ENCODE peak calls at places on chromosome 13, in eight cellular contexts. L, Z, Y, A, S, W, B and T are unnamed samples.

GRCh38 chr13:106210327-106210726 is 325.1 kb downstream of the EFNB2 start:
- DNase-seq in Z (no peak), L (no peak), W (no peak), S (no peak), A (no peak), Y (no peak), B (no peak), T (no peak)

GRCh38 chr13:48944221-48944620 is 31.5 kb upstream of the FNDC3A start:
- DNase-seq in L (no peak), W (no peak), B (no peak), Z (no peak), S (no peak), Y (no peak), A (no peak), T (no peak)

GRCh38 chr13:50831510-50831909 is 12.0 kb downstream of the DLEU7 start:
- DNase-seq in S (no peak), W (no peak), Z (no peak), Y (no peak), L (no peak), B (no peak), A (no peak), T (no peak)

GRCh38 chr13:64684108-64684507 is 2546.0 kb downstream of the PCDH9 start:
- DNase-seq in S (no peak), B (no peak), W (no peak), Y (no peak), A (no peak), Z (no peak), L (no peak), T (no peak)

GRCh38 chr13:77429320-77430142 is 102.6 kb upstream of the MYCBP2 start:
- DNase-seq in Z (no peak), B (no peak), Y (peak), W (no peak), L (no peak), S (no peak), A (no peak), T (no peak)

GRCh38 chr13:53250272-53250875 is 221.8 kb downstream of the OLFM4 start:
- DNase-seq in S (no peak), A (no peak), B (peak), Z (no peak), L (peak), Y (no peak), W (no peak), T (no peak)

GRCh38 chr13:73416093-73416492 is 357.3 kb downstream of the KLF5 start:
- DNase-seq in L (no peak), S (no peak), B (no peak), Y (no peak), Z (no peak), W (no peak), A (no peak), T (no peak)

GRCh38 chr13:108917581-108917980 is 288.2 kb downstream of the MYO16 start:
- DNase-seq in L (no peak), S (no peak), Z (no peak), B (no peak), W (no peak), A (no peak), Y (no peak), T (no peak)

GRCh38 chr13:54593504-54593903 is 1564.9 kb downstream of the OLFM4 start:
- DNase-seq in Y (no peak), S (no peak), A (no peak), Z (no peak), L (no peak), B (no peak), W (peak), T (no peak)

GRCh38 chr13:34578917-34579316 is 363.2 kb upstream of the NBEA start:
- DNase-seq in L (no peak), W (no peak), S (no peak), Z (no peak), Y (no peak), B (no peak), A (no peak), T (no peak)

GRCh38 chr13:114124921-114125320 is 7.5 kb downstream of the RASA3 start:
- DNase-seq in Y (peak), S (no peak), L (no peak), W (no peak), A (peak), B (no peak), Z (no peak), T (peak)

GRCh38 chr13:82480415-82480814 is 1401.9 kb downstream of the SLITRK1 start:
- DNase-seq in L (peak), Z (no peak), Y (no peak), A (no peak), W (no peak), S (no peak), B (no peak), T (no peak)

GRCh38 chr13:57629391-57629804 is 2.1 kb upstream of the PCDH17 start:
- DNase-seq in Z (no peak), B (no peak), L (no peak), S (no peak), W (peak), Y (no peak), A (no peak), T (no peak)

GRCh38 chr13:105063676-105064075 is 1471.8 kb downstream of the EFNB2 start:
- DNase-seq in Z (no peak), Y (no peak), B (no peak), S (no peak), A (no peak), W (no peak), L (no peak), T (no peak)

GRCh38 chr13:45907501-45907900 is 55.9 kb upstream of the SIAH3 start:
- DNase-seq in Z (no peak), L (no peak), S (no peak), Y (no peak), W (no peak), A (no peak), B (no peak), T (no peak)

GRCh38 chr13:111963031-111963430 is 103.9 kb upstream of the SOX1 start:
- DNase-seq in L (no peak), A (no peak), W (no peak), Z (no peak), Y (no peak), S (no peak), B (no peak), T (no peak)

GRCh38 chr13:112392719-112393118 is 16.6 kb downstream of the SPACA7 start:
- DNase-seq in L (no peak), B (no peak), Z (no peak), S (no peak), W (no peak), Y (no peak), A (no peak), T (no peak)

GRCh38 chr13:29703421-29703820 is 107.9 kb upstream of the SLC7A1 start:
- DNase-seq in Y (no peak), L (no peak), A (no peak), S (no peak), B (no peak), W (no peak), Z (no peak), T (no peak)

GRCh38 chr13:32107474-32107873 is 75.9 kb downstream of the FRY start:
- DNase-seq in L (no peak), W (no peak), Z (no peak), S (no peak), A (no peak), B (no peak), Y (no peak), T (no peak)

GRCh38 chr13:77470986-77471385 is 64.5 kb upstream of the SCEL start:
- DNase-seq in A (no peak), B (no peak), Z (no peak), L (no peak), W (no peak), S (no peak), Y (no peak), T (no peak)

GRCh38 chr13:87810391-87810801 is 139.2 kb downstream of the SLITRK5 start:
- DNase-seq in A (no peak), L (no peak), Z (no peak), Y (no peak), S (no peak), W (no peak), B (no peak), T (no peak)

GRCh38 chr13:22505489-22505888 is 675.3 kb upstream of the SGCG start:
- DNase-seq in B (no peak), Y (no peak), S (no peak), Z (no peak), W (no peak), L (no peak), A (no peak), T (no peak)

GRCh38 chr13:33794576-33794975 is 23.4 kb upstream of the RFC3 start:
- DNase-seq in B (no peak), S (no peak), A (no peak), Z (no peak), W (no peak), Y (no peak), L (no peak), T (no peak)

GRCh38 chr13:97849305-97849704 is 104.2 kb upstream of the IPO5 start:
- DNase-seq in Y (no peak), A (no peak), Z (no peak), B (no peak), S (no peak), W (no peak), L (no peak), T (no peak)

GRCh38 chr13:64778002-64778401 is 2452.1 kb downstream of the PCDH9 start:
- DNase-seq in A (no peak), B (no peak), W (no peak), Y (no peak), S (no peak), Z (no peak), L (no peak), T (no peak)

GRCh38 chr13:105972811-105973590 is 562.5 kb downstream of the EFNB2 start:
- DNase-seq in L (no peak), W (no peak), S (no peak), B (no peak), A (no peak), Y (no peak), Z (no peak), T (no peak)